ENCODE peak calls at places on chromosomes 2 and 18, in nine cellular contexts. Q is iris pigment epithelial cell, C is glomerular endothelial cell, U is KG1, F is GM19239, Y is T follicular helper cell, H is A549, O is fibroblast of pulmonary artery, G is body of pancreas. X is an unnamed sample.

GRCh38 chr2:235021752-235022151 is 69.9 kb downstream of the SH3BP4 start:
- DNase-seq in Y (no peak), U (no peak), Q (peak; percentile 93), O (peak; percentile 80), G (no peak), H (peak; percentile 34), C (no peak), F (no peak), X (no peak)

GRCh38 chr18:809985-810642 is 1.9 kb downstream of the YES1 start:
- DNase-seq in F (no peak), Y (no peak), Q (peak; percentile 28), C (no peak), H (no peak), U (no peak), O (no peak), G (no peak), X (no peak)

GRCh38 chr2:67036446-67036845 is 360.7 kb upstream of the ETAA1 start:
- DNase-seq in O (no peak), H (no peak), G (peak; percentile 16), Q (no peak), U (no peak), Y (no peak), F (no peak), C (no peak), X (no peak)

GRCh38 chr2:67825476-67825875 is 237.3 kb downstream of the C1D start:
- DNase-seq in G (no peak), H (no peak), C (peak; percentile 82), U (no peak), O (peak; percentile 83), Y (no peak), F (no peak), Q (peak; percentile 65), X (no peak)

GRCh38 chr2:218223046-218223445 is 6.1 kb downstream of the ARPC2 start:
- DNase-seq in U (no peak), Y (no peak), F (no peak), C (no peak), H (no peak), G (no peak), O (peak; percentile 39), Q (peak; percentile 56), X (no peak)

GRCh38 chr2:172226244-172227061 is 123.8 kb upstream of the DLX2 start:
- DNase-seq in Y (no peak), H (no peak), C (no peak), O (no peak), G (peak; percentile 75), Q (no peak), F (no peak), U (no peak), X (no peak)

GRCh38 chr2:201182650-201183372 is at the start of gene CASP10:
- DNase-seq in U (peak; percentile 56), Y (peak; percentile 7), G (peak; percentile 24), Q (peak; percentile 85), F (peak; percentile 39), H (peak; percentile 84), O (peak; percentile 86), C (peak; percentile 88), X (peak; percentile 60)

GRCh38 chr2:69810550-69810949 is 18.9 kb upstream of the GMCL1 start:
- DNase-seq in Q (no peak), U (no peak), Y (no peak), F (no peak), O (no peak), H (no peak), C (no peak), G (no peak), X (no peak)

GRCh38 chr2:43139996-43140621 is 86.3 kb downstream of the ZFP36L2 start:
- DNase-seq in Y (no peak), U (no peak), Q (no peak), H (no peak), C (no peak), F (no peak), G (no peak), O (peak; percentile 69), X (no peak)

GRCh38 chr2:72040629-72041403 is 106.8 kb downstream of the CYP26B1 start:
- DNase-seq in G (no peak), H (no peak), C (no peak), U (no peak), Q (peak; percentile 44), O (peak; percentile 5), F (no peak), Y (no peak), X (no peak)

GRCh38 chr18:51617572-51618260 is 420.2 kb upstream of the MEX3C start:
- DNase-seq in C (no peak), F (no peak), Y (no peak), G (no peak), U (no peak), Q (no peak), H (peak; percentile 15), O (no peak), X (no peak)

GRCh38 chr2:175111200-175111657 is 56.8 kb downstream of the ATF2 start:
- DNase-seq in Y (no peak), C (peak; percentile 45), Q (peak; percentile 57), F (peak; percentile 30), O (peak; percentile 73), H (peak; percentile 16), U (peak; percentile 12), G (no peak), X (no peak)

GRCh38 chr2:195595825-195596224 is 61.2 kb upstream of the SLC39A10 start:
- DNase-seq in G (no peak), O (no peak), Y (no peak), F (no peak), U (no peak), Q (no peak), C (no peak), H (no peak), X (no peak)

GRCh38 chr2:213067888-213068287 is 83.5 kb downstream of the IKZF2 start:
- DNase-seq in C (no peak), Q (peak; percentile 30), F (no peak), O (no peak), U (no peak), Y (no peak), G (no peak), H (no peak), X (no peak)

GRCh38 chr2:11203480-11203879 is 48.2 kb downstream of the SLC66A3 start:
- DNase-seq in Y (no peak), O (peak; percentile 40), H (peak; percentile 71), U (no peak), Q (peak; percentile 50), F (no peak), C (peak; percentile 41), G (no peak), X (no peak)

GRCh38 chr2:44981714-44982108 is 27.5 kb downstream of the SIX2 start:
- DNase-seq in F (peak; percentile 71), H (peak; percentile 83), Q (peak; percentile 71), C (peak; percentile 27), Y (peak; percentile 44), U (peak; percentile 37), G (peak; percentile 80), O (peak; percentile 86), X (peak; percentile 63)

GRCh38 chr2:188931361-188931760 is 42.8 kb upstream of the COL3A1 start:
- DNase-seq in C (no peak), U (no peak), F (no peak), Y (no peak), G (no peak), H (no peak), Q (peak; percentile 55), O (peak; percentile 17), X (no peak)

GRCh38 chr2:171404258-171404657 is 29.5 kb downstream of the METTL8 start:
- DNase-seq in U (no peak), G (no peak), C (no peak), F (no peak), O (peak; percentile 70), Y (no peak), Q (peak; percentile 88), H (peak; percentile 9), X (no peak)

GRCh38 chr2:109497911-109498870 is 115.6 kb downstream of the SEPTIN10 start:
- DNase-seq in F (no peak), U (no peak), G (no peak), O (peak; percentile 22), H (no peak), Y (no peak), C (no peak), Q (no peak), X (no peak)

GRCh38 chr2:207399301-207399700 is 130.5 kb upstream of the CREB1 start:
- DNase-seq in G (no peak), F (no peak), H (no peak), Q (no peak), Y (no peak), C (no peak), O (no peak), U (no peak), X (no peak)

GRCh38 chr2:26555246-26556133 is 77.6 kb upstream of the OTOF start:
- DNase-seq in G (no peak), O (no peak), Y (no peak), Q (no peak), U (no peak), F (no peak), H (peak; percentile 47), C (no peak), X (no peak)

GRCh38 chr2:47072728-47073191 is 82.3 kb downstream of the STPG4 start:
- DNase-seq in G (no peak), C (no peak), U (no peak), Y (no peak), F (no peak), H (no peak), O (no peak), Q (no peak), X (peak; percentile 55)

GRCh38 chr2:216119986-216120385 is 10.8 kb downstream of the XRCC5 start:
- DNase-seq in O (no peak), Q (no peak), C (no peak), G (no peak), U (no peak), H (no peak), F (no peak), Y (no peak), X (no peak)

GRCh38 chr2:237677951-237678481 is 50.6 kb downstream of the LRRFIP1 start:
- DNase-seq in U (peak; percentile 69), Y (no peak), F (no peak), G (no peak), O (peak; percentile 97), H (no peak), Q (peak; percentile 96), C (no peak), X (no peak)

GRCh38 chr2:137228566-137228965 is 463.2 kb downstream of the THSD7B start:
- DNase-seq in C (no peak), F (no peak), U (no peak), Y (no peak), O (peak; percentile 10), G (no peak), Q (peak; percentile 73), H (no peak), X (no peak)

GRCh38 chr2:20595439-20596192 is 55.3 kb downstream of the HS1BP3 start:
- DNase-seq in G (peak; percentile 10), U (no peak), O (peak; percentile 64), H (no peak), C (no peak), Y (no peak), Q (peak; percentile 89), F (peak; percentile 75), X (peak; percentile 28)

GRCh38 chr2:96526101-96526591 is 10.4 kb upstream of the ARID5A start:
- DNase-seq in H (no peak), C (no peak), Y (no peak), G (peak; percentile 16), U (no peak), Q (no peak), F (no peak), O (no peak), X (no peak)

GRCh38 chr2:3422161-3422767 is 42.8 kb downstream of the TRAPPC12 start:
- DNase-seq in H (no peak), G (no peak), Y (no peak), U (no peak), Q (no peak), O (no peak), C (no peak), F (no peak), X (no peak)

GRCh38 chr2:70928366-70928765 is 7.3 kb upstream of the ATP6V1B1 start:
- DNase-seq in Y (no peak), G (no peak), Q (no peak), H (no peak), F (no peak), O (no peak), C (no peak), U (no peak), X (no peak)

GRCh38 chr2:132669854-132670103 is 226 bp downstream of the LYPD1 start:
- DNase-seq in O (no peak), F (no peak), C (no peak), Q (peak; percentile 12), H (peak; percentile 9), U (no peak), G (peak; percentile 30), Y (no peak), X (no peak)

GRCh38 chr2:109611467-109612095 is 2.2 kb downstream of the SEPTIN10 start:
- DNase-seq in O (peak; percentile 80), C (no peak), U (no peak), F (no peak), H (no peak), Q (peak; percentile 88), G (no peak), Y (no peak), X (no peak)

X was measured in memory B cell.